ENCODE peak calls at places on chromosome 15, in five cellular contexts. One of them, this sample, is unnamed.

GRCh38 chr15:38299216-38299615 is 46.6 kb downstream of the SPRED1 start:
- DNase-seq in Peyer's patch: no peak
- DNase-seq in endodermal cell: no peak
- DNase-seq in vagina: no peak
- DNase-seq in CD8-positive, alpha-beta T cell: no peak
- DNase-seq in this sample: no peak

GRCh38 chr15:20340331-20340811 is 201.2 kb downstream of the GOLGA6L6 start:
- DNase-seq in Peyer's patch: peak; percentile 44
- DNase-seq in endodermal cell: peak; percentile 77
- DNase-seq in vagina: peak; percentile 100
- DNase-seq in CD8-positive, alpha-beta T cell: peak; percentile 41
- DNase-seq in this sample: peak; percentile 75

GRCh38 chr15:70142322-70143191 is 44.8 kb upstream of the TLE3 start:
- DNase-seq in Peyer's patch: no peak
- DNase-seq in endodermal cell: peak; percentile 64
- DNase-seq in vagina: no peak
- DNase-seq in CD8-positive, alpha-beta T cell: no peak
- DNase-seq in this sample: no peak

GRCh38 chr15:25527118-25527517 is 88.3 kb upstream of the UBE3A start:
- DNase-seq in Peyer's patch: no peak
- DNase-seq in endodermal cell: no peak
- DNase-seq in vagina: no peak
- DNase-seq in CD8-positive, alpha-beta T cell: no peak
- DNase-seq in this sample: no peak

GRCh38 chr15:51093865-51094605 is 671 bp downstream of the TNFAIP8L3 start:
- DNase-seq in Peyer's patch: no peak
- DNase-seq in endodermal cell: peak; percentile 78
- DNase-seq in vagina: no peak
- DNase-seq in CD8-positive, alpha-beta T cell: no peak
- DNase-seq in this sample: peak; percentile 58

GRCh38 chr15:79956354-79956939 is 14.5 kb downstream of the BCL2A1 start:
- DNase-seq in Peyer's patch: no peak
- DNase-seq in endodermal cell: no peak
- DNase-seq in vagina: no peak
- DNase-seq in CD8-positive, alpha-beta T cell: no peak
- DNase-seq in this sample: no peak

GRCh38 chr15:70507772-70508351 is 255.5 kb downstream of the UACA start:
- DNase-seq in Peyer's patch: no peak
- DNase-seq in endodermal cell: no peak
- DNase-seq in vagina: no peak
- DNase-seq in CD8-positive, alpha-beta T cell: no peak
- DNase-seq in this sample: no peak

GRCh38 chr15:65824941-65825544 is 33.0 kb upstream of the DENND4A start:
- DNase-seq in Peyer's patch: no peak
- DNase-seq in endodermal cell: no peak
- DNase-seq in vagina: no peak
- DNase-seq in CD8-positive, alpha-beta T cell: no peak
- DNase-seq in this sample: peak; percentile 62

GRCh38 chr15:71259866-71260265 is 144.6 kb downstream of the THSD4 start:
- DNase-seq in Peyer's patch: no peak
- DNase-seq in endodermal cell: no peak
- DNase-seq in vagina: no peak
- DNase-seq in CD8-positive, alpha-beta T cell: no peak
- DNase-seq in this sample: no peak

GRCh38 chr15:63274427-63274826 is 3.0 kb upstream of the APH1B start:
- DNase-seq in Peyer's patch: no peak
- DNase-seq in endodermal cell: peak; percentile 70
- DNase-seq in vagina: no peak
- DNase-seq in CD8-positive, alpha-beta T cell: no peak
- DNase-seq in this sample: no peak

GRCh38 chr15:100941536-100941935 is 22.4 kb downstream of the LRRK1 start:
- DNase-seq in Peyer's patch: no peak
- DNase-seq in endodermal cell: no peak
- DNase-seq in vagina: no peak
- DNase-seq in CD8-positive, alpha-beta T cell: no peak
- DNase-seq in this sample: no peak

GRCh38 chr15:44082558-44083151 is 112.4 kb downstream of the FRMD5 start:
- DNase-seq in Peyer's patch: no peak
- DNase-seq in endodermal cell: no peak
- DNase-seq in vagina: no peak
- DNase-seq in CD8-positive, alpha-beta T cell: no peak
- DNase-seq in this sample: no peak

DNA sequence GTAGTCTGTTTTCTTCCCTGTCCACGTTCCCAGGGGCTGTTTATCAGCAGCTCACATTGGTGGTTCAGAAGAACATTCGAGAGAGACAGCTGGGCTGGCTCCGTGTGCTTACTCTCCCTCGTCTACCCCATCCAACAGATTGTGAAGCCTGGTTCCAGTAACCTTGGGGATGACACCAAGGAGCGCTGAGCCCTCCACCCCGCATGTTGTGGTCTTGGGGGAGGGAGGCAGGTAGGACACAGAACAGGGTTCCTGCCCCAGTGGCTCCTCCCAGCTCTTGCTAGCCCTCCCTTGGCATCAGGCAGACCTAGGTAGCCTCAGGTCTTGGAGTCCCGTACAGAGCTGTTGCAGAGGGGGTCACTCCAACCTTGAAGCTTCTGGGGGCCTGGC is 33.1 kb downstream of the KLF13 start:
- DNase-seq in Peyer's patch: no peak
- DNase-seq in endodermal cell: no peak
- DNase-seq in vagina: no peak
- DNase-seq in CD8-positive, alpha-beta T cell: no peak
- DNase-seq in this sample: no peak
- H3K4me1 ChIP-seq in Peyer's patch: peaks cover 20% of the 10 kb centered on the region
- H3K4me1 ChIP-seq in endodermal cell: peaks cover 6% of the 10 kb centered on the region
- H3K4me1 ChIP-seq in vagina: peaks cover 100% of the 10 kb centered on the region
- H3K4me1 ChIP-seq in CD8-positive, alpha-beta T cell: peaks cover 99% of the 10 kb centered on the region
- H3K4me1 ChIP-seq in this sample: peaks cover 94% of the 10 kb centered on the region

GRCh38 chr15:75008249-75009017 is 13.1 kb downstream of the SCAMP5 start:
- DNase-seq in Peyer's patch: no peak
- DNase-seq in endodermal cell: no peak
- DNase-seq in vagina: no peak
- DNase-seq in CD8-positive, alpha-beta T cell: no peak
- DNase-seq in this sample: no peak
- H3K4me1 ChIP-seq in Peyer's patch: no peaks in the 10 kb centered on the region
- H3K4me1 ChIP-seq in endodermal cell: no peaks in the 10 kb centered on the region
- H3K4me1 ChIP-seq in vagina: no peaks in the 10 kb centered on the region
- H3K4me1 ChIP-seq in CD8-positive, alpha-beta T cell: no peaks in the 10 kb centered on the region
- H3K4me1 ChIP-seq in this sample: no peaks in the 10 kb centered on the region

GRCh38 chr15:58441376-58442070 is 9.7 kb downstream of the LIPC start:
- DNase-seq in Peyer's patch: no peak
- DNase-seq in endodermal cell: no peak
- DNase-seq in vagina: no peak
- DNase-seq in CD8-positive, alpha-beta T cell: no peak
- DNase-seq in this sample: no peak
- H3K4me1 ChIP-seq in Peyer's patch: peaks cover 8% of the 10 kb centered on the region
- H3K4me1 ChIP-seq in endodermal cell: peaks cover 22% of the 10 kb centered on the region
- H3K4me1 ChIP-seq in vagina: peaks cover 32% of the 10 kb centered on the region
- H3K4me1 ChIP-seq in CD8-positive, alpha-beta T cell: no peaks in the 10 kb centered on the region
- H3K4me1 ChIP-seq in this sample: peaks cover 32% of the 10 kb centered on the region

DNA sequence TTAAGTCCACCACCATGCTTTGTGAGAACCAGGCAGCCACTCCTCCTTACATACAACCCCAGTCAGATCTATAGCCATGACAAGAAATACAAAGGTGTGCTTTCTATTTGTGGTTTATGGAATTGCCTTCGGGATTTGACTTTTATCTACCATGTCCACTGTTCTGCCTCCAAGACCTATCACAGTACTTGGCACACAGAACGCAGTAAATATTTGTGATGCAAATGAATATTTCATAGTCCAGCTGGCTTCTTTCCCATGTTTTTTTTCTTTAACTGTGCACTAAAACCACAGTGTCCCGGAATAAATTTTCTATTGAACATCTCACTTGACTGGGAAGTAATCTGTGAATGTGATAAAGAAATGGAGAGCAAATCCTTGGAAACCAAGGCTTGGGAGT is 314.7 kb downstream of the RORA start:
- DNase-seq in Peyer's patch: no peak
- DNase-seq in endodermal cell: no peak
- DNase-seq in vagina: no peak
- DNase-seq in CD8-positive, alpha-beta T cell: no peak
- DNase-seq in this sample: no peak
- H3K4me1 ChIP-seq in Peyer's patch: peaks cover 3% of the 10 kb centered on the region
- H3K4me1 ChIP-seq in endodermal cell: peaks cover 11% of the 10 kb centered on the region
- H3K4me1 ChIP-seq in vagina: peaks cover 35% of the 10 kb centered on the region
- H3K4me1 ChIP-seq in CD8-positive, alpha-beta T cell: peaks cover 8% of the 10 kb centered on the region
- H3K4me1 ChIP-seq in this sample: peaks cover 33% of the 10 kb centered on the region

GRCh38 chr15:74870496-74871213 is 2.5 kb downstream of the SCAMP2 start:
- DNase-seq in Peyer's patch: no peak
- DNase-seq in endodermal cell: peak; percentile 66
- DNase-seq in vagina: no peak
- DNase-seq in CD8-positive, alpha-beta T cell: no peak
- DNase-seq in this sample: no peak
- H3K4me1 ChIP-seq in Peyer's patch: peaks cover 8% of the 10 kb centered on the region
- H3K4me1 ChIP-seq in endodermal cell: peaks cover 7% of the 10 kb centered on the region
- H3K4me1 ChIP-seq in vagina: peaks cover 69% of the 10 kb centered on the region
- H3K4me1 ChIP-seq in CD8-positive, alpha-beta T cell: peaks cover 68% of the 10 kb centered on the region
- H3K4me1 ChIP-seq in this sample: peaks cover 60% of the 10 kb centered on the region

GRCh38 chr15:90033448-90033847 is 32.3 kb downstream of the ZNF710 start:
- DNase-seq in Peyer's patch: no peak
- DNase-seq in endodermal cell: peak; percentile 27
- DNase-seq in vagina: no peak
- DNase-seq in CD8-positive, alpha-beta T cell: no peak
- DNase-seq in this sample: no peak
- H3K4me1 ChIP-seq in Peyer's patch: peaks cover 11% of the 10 kb centered on the region
- H3K4me1 ChIP-seq in endodermal cell: peaks cover 14% of the 10 kb centered on the region
- H3K4me1 ChIP-seq in vagina: peaks cover 64% of the 10 kb centered on the region
- H3K4me1 ChIP-seq in CD8-positive, alpha-beta T cell: peaks cover 51% of the 10 kb centered on the region
- H3K4me1 ChIP-seq in this sample: peaks cover 23% of the 10 kb centered on the region

GRCh38 chr15:89997079-89997478 is 4.0 kb upstream of the ZNF710 start:
- DNase-seq in Peyer's patch: no peak
- DNase-seq in endodermal cell: no peak
- DNase-seq in vagina: no peak
- DNase-seq in CD8-positive, alpha-beta T cell: no peak
- DNase-seq in this sample: no peak

GRCh38 chr15:89998141-89998661 is 2.9 kb upstream of the ZNF710 start:
- DNase-seq in Peyer's patch: no peak
- DNase-seq in endodermal cell: no peak
- DNase-seq in vagina: no peak
- DNase-seq in CD8-positive, alpha-beta T cell: no peak
- DNase-seq in this sample: no peak

GRCh38 chr15:89991312-89991711 is 9.8 kb upstream of the ZNF710 start:
- DNase-seq in Peyer's patch: no peak
- DNase-seq in endodermal cell: no peak
- DNase-seq in vagina: no peak
- DNase-seq in CD8-positive, alpha-beta T cell: no peak
- DNase-seq in this sample: no peak

GRCh38 chr15:89998923-89999675 is 2.0 kb upstream of the ZNF710 start:
- DNase-seq in Peyer's patch: no peak
- DNase-seq in endodermal cell: no peak
- DNase-seq in vagina: no peak
- DNase-seq in CD8-positive, alpha-beta T cell: no peak
- DNase-seq in this sample: no peak

DNA sequence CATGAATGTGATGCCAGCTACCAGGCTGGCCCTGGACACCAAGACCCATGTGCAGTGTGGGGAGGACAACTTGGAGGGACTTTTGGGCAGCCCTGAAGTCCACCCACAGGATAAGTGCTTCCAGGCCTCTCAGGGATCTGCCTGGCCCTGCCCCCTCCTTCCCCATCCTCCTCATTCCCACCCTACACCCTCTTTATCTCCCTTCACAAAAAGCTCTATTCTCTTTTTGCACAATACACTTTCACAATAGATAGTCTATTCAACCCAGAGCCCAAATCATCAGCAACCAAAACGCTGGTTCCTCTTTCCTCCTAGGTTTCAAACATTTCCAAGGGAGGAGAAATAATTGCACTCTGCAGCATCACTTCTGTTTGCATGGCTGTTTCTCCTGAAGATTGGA is 7.8 kb upstream of the ZNF710 start:
- DNase-seq in Peyer's patch: no peak
- DNase-seq in endodermal cell: no peak
- DNase-seq in vagina: no peak
- DNase-seq in CD8-positive, alpha-beta T cell: no peak
- DNase-seq in this sample: no peak
- H3K4me1 ChIP-seq in Peyer's patch: no peaks in the 10 kb centered on the region
- H3K4me1 ChIP-seq in endodermal cell: peaks cover 2% of the 10 kb centered on the region
- H3K4me1 ChIP-seq in vagina: no peaks in the 10 kb centered on the region
- H3K4me1 ChIP-seq in CD8-positive, alpha-beta T cell: no peaks in the 10 kb centered on the region
- H3K4me1 ChIP-seq in this sample: no peaks in the 10 kb centered on the region

GRCh38 chr15:68059630-68060029 is 5.5 kb downstream of the PIAS1 start:
- DNase-seq in Peyer's patch: no peak
- DNase-seq in endodermal cell: no peak
- DNase-seq in vagina: no peak
- DNase-seq in CD8-positive, alpha-beta T cell: no peak
- DNase-seq in this sample: no peak
- H3K4me1 ChIP-seq in Peyer's patch: no peaks in the 10 kb centered on the region
- H3K4me1 ChIP-seq in endodermal cell: peaks cover 8% of the 10 kb centered on the region
- H3K4me1 ChIP-seq in vagina: peaks cover 74% of the 10 kb centered on the region
- H3K4me1 ChIP-seq in CD8-positive, alpha-beta T cell: peaks cover 57% of the 10 kb centered on the region
- H3K4me1 ChIP-seq in this sample: peaks cover 51% of the 10 kb centered on the region

GRCh38 chr15:40097096-40097967 is 11.3 kb downstream of the BMF start:
- DNase-seq in Peyer's patch: no peak
- DNase-seq in endodermal cell: no peak
- DNase-seq in vagina: no peak
- DNase-seq in CD8-positive, alpha-beta T cell: no peak
- DNase-seq in this sample: no peak
- H3K4me1 ChIP-seq in Peyer's patch: peaks cover 16% of the 10 kb centered on the region
- H3K4me1 ChIP-seq in endodermal cell: peaks cover 29% of the 10 kb centered on the region
- H3K4me1 ChIP-seq in vagina: peaks cover 100% of the 10 kb centered on the region
- H3K4me1 ChIP-seq in CD8-positive, alpha-beta T cell: peaks cover 31% of the 10 kb centered on the region
- H3K4me1 ChIP-seq in this sample: peaks cover 98% of the 10 kb centered on the region